ENCODE peak calls at places on chromosomes 12 and 14, in six cellular contexts. Q is activated T-cell treated with anti-CD3 and anti-CD28 coated beads for 24 hours, R is LoVo, C is HuH-7, M is HTR-8/SVneo, Z is adipocyte. J is an unnamed sample.

GRCh38 chr14:28742171-28742846 is 24.3 kb upstream of the FOXG1 start:
- DNase-seq in Q (no peak), R (no peak), C (no peak), M (no peak), Z (no peak), J (no peak)

GRCh38 chr14:51581017-51581881 is 70.5 kb upstream of the FRMD6 start:
- DNase-seq in Q (no peak), R (peak; percentile 49), C (no peak), M (peak; percentile 23), Z (peak; percentile 61), J (no peak)

GRCh38 chr12:88870000-88870737 is 289.9 kb upstream of the KITLG start:
- DNase-seq in Q (no peak), R (no peak), C (no peak), M (no peak), Z (peak; percentile 25), J (no peak)

GRCh38 chr14:68340262-68340661 is 452.6 kb downstream of the ZFP36L1 start:
- DNase-seq in Q (no peak), R (no peak), C (no peak), M (no peak), Z (no peak), J (no peak)

GRCh38 chr14:63654346-63654745 is 12.7 kb upstream of the WDR89 start:
- DNase-seq in Q (no peak), R (no peak), C (no peak), M (no peak), Z (peak; percentile 61), J (no peak)

GRCh38 chr12:23221926-23222325 is 597.0 kb downstream of the ETNK1 start:
- DNase-seq in Q (no peak), R (no peak), C (no peak), M (no peak), Z (no peak), J (no peak)

GRCh38 chr12:88419794-88420193 is 160.5 kb downstream of the KITLG start:
- DNase-seq in Q (no peak), R (no peak), C (no peak), M (no peak), Z (peak; percentile 61), J (no peak)

GRCh38 chr14:105532735-105533141 is 6.4 kb downstream of the TMEM121 start:
- DNase-seq in Q (no peak), R (peak; percentile 14), C (peak; percentile 86), M (no peak), Z (peak; percentile 30), J (no peak)

GRCh38 chr12:48815281-48816110 is 2.8 kb upstream of the CACNB3 start:
- DNase-seq in Q (no peak), R (peak; percentile 89), C (peak; percentile 90), M (peak; percentile 69), Z (peak; percentile 93), J (peak; percentile 88)

GRCh38 chr14:64191756-64192155 is 102.4 kb downstream of the ESR2 start:
- DNase-seq in Q (no peak), R (no peak), C (no peak), M (peak; percentile 67), Z (peak; percentile 33), J (no peak)

GRCh38 chr12:42237853-42238239 is 202 bp downstream of the YAF2 start:
- DNase-seq in Q (no peak), R (no peak), C (peak; percentile 19), M (peak; percentile 10), Z (no peak), J (no peak)